ENCODE peak calls at places on chromosomes 12 and 14, in four cellular contexts. W, P, I and D are unnamed samples.

GRCh38 chr14:66070542-66071319 is 415.4 kb upstream of the CCDC196 start:
- DNase-seq in W (peak), P (peak), I (peak), D (peak)

GRCh38 chr14:97544581-97544980 is 747.4 kb downstream of the VRK1 start:
- DNase-seq in I (no peak), P (no peak), W (no peak), D (no peak)

GRCh38 chr14:64294672-64295413 is 672 bp upstream of the ESR2 start:
- DNase-seq in W (peak), I (peak), P (peak), D (peak)

GRCh38 chr14:57848353-57848752 is 17.5 kb downstream of the SLC35F4 start:
- DNase-seq in W (no peak), I (no peak), P (no peak), D (no peak)

GRCh38 chr12:57549909-57550627 is at the start of gene KIF5A:
- DNase-seq in W (peak), I (peak), P (peak), D (peak)

GRCh38 chr12:8914716-8915526 is 612 bp downstream of the PHC1 start:
- DNase-seq in W (peak), P (no peak), I (peak), D (peak)

GRCh38 chr14:85702937-85703336 is 173.0 kb downstream of the FLRT2 start:
- DNase-seq in W (no peak), I (no peak), P (no peak), D (no peak)

GRCh38 chr14:21136024-21136423 is 19.8 kb downstream of the OR5AU1 start:
- DNase-seq in I (peak), W (no peak), P (no peak), D (peak)

GRCh38 chr12:51907864-51908425 is 641 bp downstream of the ACVRL1 start:
- DNase-seq in I (no peak), W (no peak), P (no peak), D (no peak)

GRCh38 chr12:65192963-65193516 is 23.7 kb downstream of the LEMD3 start:
- DNase-seq in I (no peak), W (no peak), P (no peak), D (no peak)

GRCh38 chr12:109387425-109388166 is 39.9 kb downstream of the MYO1H start:
- DNase-seq in P (no peak), I (no peak), W (no peak), D (peak)

GRCh38 chr12:120212301-120212700 is 11.4 kb upstream of the RPLP0 start:
- DNase-seq in I (no peak), W (no peak), P (no peak), D (no peak)

GRCh38 chr12:42097971-42098370 is 46.7 kb downstream of the GXYLT1 start:
- DNase-seq in I (no peak), P (no peak), W (no peak), D (no peak)

GRCh38 chr12:123483602-123484273 is 25.8 kb downstream of the SNRNP35 start:
- DNase-seq in I (no peak), W (no peak), P (no peak), D (no peak)

GRCh38 chr12:51388066-51388799 is 3.0 kb downstream of the GALNT6 start:
- DNase-seq in P (no peak), W (no peak), I (no peak), D (no peak)

GRCh38 chr12:109962388-109962787 is 33.8 kb downstream of the GIT2 start:
- DNase-seq in P (no peak), W (no peak), I (no peak), D (no peak)

GRCh38 chr14:33951183-33951840 is 438 bp upstream of the EGLN3 start:
- DNase-seq in I (no peak), P (no peak), W (no peak), D (no peak)

GRCh38 chr14:52395728-52396127 is 81.6 kb downstream of the PTGER2 start:
- DNase-seq in W (no peak), P (no peak), I (no peak), D (no peak)

GRCh38 chr12:25189656-25190055 is 5.3 kb downstream of the DNAI7 start:
- DNase-seq in P (no peak), I (no peak), W (no peak), D (no peak)

GRCh38 chr14:52458721-52459085 is 93.6 kb downstream of the TXNDC16 start:
- DNase-seq in W (no peak), P (no peak), I (no peak), D (no peak)